ENCODE peak calls at places on chromosomes 11 and 22, in six cellular contexts. One of them, this sample, is unnamed.

GRCh38 chr11:119905162-119905561 is 176.2 kb upstream of the NECTIN1 start:
- DNase-seq in IMR-90: no peak
- DNase-seq in H9: no peak
- DNase-seq in neuronal stem cell: no peak
- DNase-seq in H1: no peak
- DNase-seq in mesendoderm: no peak
- DNase-seq in this sample: no peak

GRCh38 chr22:40429481-40429880 is 59.1 kb downstream of the SGSM3 start:
- DNase-seq in IMR-90: no peak
- DNase-seq in H9: no peak
- DNase-seq in neuronal stem cell: no peak
- DNase-seq in H1: no peak
- DNase-seq in mesendoderm: no peak
- DNase-seq in this sample: no peak

GRCh38 chr22:45688606-45689080 is 17.0 kb downstream of the ATXN10 start:
- DNase-seq in IMR-90: peak; percentile 90
- DNase-seq in H9: no peak
- DNase-seq in neuronal stem cell: no peak
- DNase-seq in H1: no peak
- DNase-seq in mesendoderm: no peak
- DNase-seq in this sample: peak; percentile 98

GRCh38 chr22:22109693-22110466 is 127.3 kb upstream of the TOP3B start:
- DNase-seq in IMR-90: no peak
- DNase-seq in H9: no peak
- DNase-seq in neuronal stem cell: no peak
- DNase-seq in H1: no peak
- DNase-seq in mesendoderm: peak; percentile 41
- DNase-seq in this sample: no peak

GRCh38 chr11:18522388-18522787 is 4.4 kb downstream of the TSG101 start:
- DNase-seq in IMR-90: no peak
- DNase-seq in H9: no peak
- DNase-seq in neuronal stem cell: no peak
- DNase-seq in H1: no peak
- DNase-seq in mesendoderm: peak; percentile 69
- DNase-seq in this sample: peak; percentile 67

GRCh38 chr22:32836286-32836859 is 34.9 kb downstream of the TIMP3 start:
- DNase-seq in IMR-90: peak; percentile 22
- DNase-seq in H9: no peak
- DNase-seq in neuronal stem cell: no peak
- DNase-seq in H1: no peak
- DNase-seq in mesendoderm: peak; percentile 36
- DNase-seq in this sample: no peak

GRCh38 chr11:113532697-113533424 is 57.7 kb upstream of the DRD2 start:
- DNase-seq in IMR-90: peak; percentile 71
- DNase-seq in H9: peak; percentile 77
- DNase-seq in neuronal stem cell: peak; percentile 72
- DNase-seq in H1: peak; percentile 91
- DNase-seq in mesendoderm: peak; percentile 78
- DNase-seq in this sample: peak; percentile 87

GRCh38 chr11:26017903-26018750 is 313.8 kb upstream of the ANO3 start:
- DNase-seq in IMR-90: no peak
- DNase-seq in H9: no peak
- DNase-seq in neuronal stem cell: no peak
- DNase-seq in H1: no peak
- DNase-seq in mesendoderm: no peak
- DNase-seq in this sample: no peak

GRCh38 chr22:29315286-29316195 is at the start of gene RASL10A:
- DNase-seq in IMR-90: no peak
- DNase-seq in H9: no peak
- DNase-seq in neuronal stem cell: no peak
- DNase-seq in H1: peak; percentile 69
- DNase-seq in mesendoderm: no peak
- DNase-seq in this sample: peak; percentile 16

GRCh38 chr11:3126207-3126865 is 38.8 kb downstream of the OSBPL5 start:
- DNase-seq in IMR-90: no peak
- DNase-seq in H9: no peak
- DNase-seq in neuronal stem cell: no peak
- DNase-seq in H1: no peak
- DNase-seq in mesendoderm: no peak
- DNase-seq in this sample: no peak

GRCh38 chr22:37762389-37762836 is 45.3 kb upstream of the GCAT start:
- DNase-seq in IMR-90: no peak
- DNase-seq in H9: no peak
- DNase-seq in neuronal stem cell: no peak
- DNase-seq in H1: no peak
- DNase-seq in mesendoderm: no peak
- DNase-seq in this sample: peak; percentile 42

GRCh38 chr22:40679249-40679963 is at the start of gene MCHR1:
- DNase-seq in IMR-90: peak; percentile 14
- DNase-seq in H9: no peak
- DNase-seq in neuronal stem cell: no peak
- DNase-seq in H1: no peak
- DNase-seq in mesendoderm: no peak
- DNase-seq in this sample: no peak

GRCh38 chr11:118570787-118571186 is 1.4 kb upstream of the ARCN1 start:
- DNase-seq in IMR-90: no peak
- DNase-seq in H9: no peak
- DNase-seq in neuronal stem cell: no peak
- DNase-seq in H1: no peak
- DNase-seq in mesendoderm: no peak
- DNase-seq in this sample: no peak

GRCh38 chr11:118569670-118570069 is 2.5 kb upstream of the ARCN1 start:
- DNase-seq in IMR-90: no peak
- DNase-seq in H9: no peak
- DNase-seq in neuronal stem cell: no peak
- DNase-seq in H1: no peak
- DNase-seq in mesendoderm: no peak
- DNase-seq in this sample: peak; percentile 62

GRCh38 chr11:118574636-118575035 is 2.4 kb downstream of the ARCN1 start:
- DNase-seq in IMR-90: no peak
- DNase-seq in H9: no peak
- DNase-seq in neuronal stem cell: no peak
- DNase-seq in H1: no peak
- DNase-seq in mesendoderm: no peak
- DNase-seq in this sample: peak; percentile 13

GRCh38 chr11:118572914-118573550 is 823 bp downstream of the ARCN1 start:
- DNase-seq in IMR-90: peak; percentile 75
- DNase-seq in H9: no peak
- DNase-seq in neuronal stem cell: peak; percentile 11
- DNase-seq in H1: no peak
- DNase-seq in mesendoderm: peak; percentile 48
- DNase-seq in this sample: peak; percentile 23

DNA sequence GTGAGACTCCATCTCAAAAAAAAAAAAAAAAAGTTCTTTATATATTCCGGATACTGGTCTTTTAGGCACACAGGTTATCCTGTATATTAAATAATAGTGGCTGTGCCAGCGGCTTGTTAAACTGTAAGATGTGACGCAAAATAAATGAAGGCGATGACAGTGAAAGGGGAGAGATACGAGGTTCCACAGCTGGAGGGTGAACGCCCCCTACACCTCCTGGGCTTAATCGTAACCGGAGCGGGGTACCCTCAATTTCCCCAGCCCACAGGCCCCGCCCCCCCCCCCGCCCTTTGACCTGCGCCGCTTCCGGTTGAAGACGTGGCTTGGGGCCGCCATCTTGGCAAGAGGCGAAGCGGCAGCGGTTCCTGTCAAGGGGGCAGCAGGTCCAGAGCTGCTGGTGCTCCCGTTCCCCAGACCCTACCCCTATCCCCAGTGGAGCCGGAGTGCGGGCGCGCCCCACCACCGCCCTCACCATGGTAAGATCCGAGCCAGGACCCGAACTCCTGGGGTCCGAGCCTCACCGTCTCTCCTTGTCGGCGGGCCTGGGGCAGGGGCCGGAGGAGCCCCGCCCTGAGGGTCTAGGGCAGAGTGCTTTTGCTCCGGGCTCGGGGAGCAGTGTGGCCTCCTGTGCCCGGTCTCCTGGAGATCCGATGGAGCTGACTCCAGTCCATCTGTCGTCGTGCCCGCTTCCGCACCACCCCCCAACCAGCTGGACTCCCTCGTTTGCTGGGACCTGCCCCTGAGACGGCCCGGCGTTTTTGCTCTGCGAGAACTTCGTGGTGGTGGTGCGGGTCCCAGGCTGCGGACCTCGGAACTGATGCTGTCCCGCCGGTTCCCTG is at the start of gene ARCN1:
- DNase-seq in IMR-90: peak; percentile 73
- DNase-seq in H9: peak; percentile 91
- DNase-seq in neuronal stem cell: peak; percentile 79
- DNase-seq in H1: peak; percentile 77
- DNase-seq in mesendoderm: peak; percentile 91
- DNase-seq in this sample: peak; percentile 72
- H2BK120ac ChIP-seq in IMR-90: peak within 1 kb of the TSS; percentile 78
- H2BK120ac ChIP-seq in H9: no peak within 1 kb of the TSS
- H2BK120ac ChIP-seq in neuronal stem cell: no peak within 1 kb of the TSS
- H2BK120ac ChIP-seq in H1: no peak within 1 kb of the TSS
- H2BK120ac ChIP-seq in mesendoderm: no peak within 1 kb of the TSS
- H2BK120ac ChIP-seq in this sample: peak within 1 kb of the TSS; percentile 94

GRCh38 chr11:65204646-65205601 is 23.2 kb downstream of the CAPN1 start:
- DNase-seq in IMR-90: peak; percentile 13
- DNase-seq in H9: peak; percentile 92
- DNase-seq in neuronal stem cell: peak; percentile 73
- DNase-seq in H1: peak; percentile 95
- DNase-seq in mesendoderm: peak; percentile 92
- DNase-seq in this sample: no peak
- H4K8ac ChIP-seq in IMR-90: no peak overlapping the region
- H4K8ac ChIP-seq in H9: no peak overlapping the region
- H4K8ac ChIP-seq in neuronal stem cell: no peak overlapping the region
- H4K8ac ChIP-seq in H1: peak overlapping the region; percentile 52
- H4K8ac ChIP-seq in mesendoderm: no peak overlapping the region
- H4K8ac ChIP-seq in this sample: no peak overlapping the region

GRCh38 chr22:39232806-39233735 is 11.7 kb downstream of the PDGFB start:
- DNase-seq in IMR-90: no peak
- DNase-seq in H9: no peak
- DNase-seq in neuronal stem cell: no peak
- DNase-seq in H1: no peak
- DNase-seq in mesendoderm: no peak
- DNase-seq in this sample: no peak
- H2BK120ac ChIP-seq in IMR-90: no peak overlapping the region
- H2BK120ac ChIP-seq in H9: no peak overlapping the region
- H2BK120ac ChIP-seq in neuronal stem cell: peak overlapping the region; percentile 94
- H2BK120ac ChIP-seq in H1: no peak overlapping the region
- H2BK120ac ChIP-seq in mesendoderm: no peak overlapping the region
- H2BK120ac ChIP-seq in this sample: peak overlapping the region; percentile 56

DNA sequence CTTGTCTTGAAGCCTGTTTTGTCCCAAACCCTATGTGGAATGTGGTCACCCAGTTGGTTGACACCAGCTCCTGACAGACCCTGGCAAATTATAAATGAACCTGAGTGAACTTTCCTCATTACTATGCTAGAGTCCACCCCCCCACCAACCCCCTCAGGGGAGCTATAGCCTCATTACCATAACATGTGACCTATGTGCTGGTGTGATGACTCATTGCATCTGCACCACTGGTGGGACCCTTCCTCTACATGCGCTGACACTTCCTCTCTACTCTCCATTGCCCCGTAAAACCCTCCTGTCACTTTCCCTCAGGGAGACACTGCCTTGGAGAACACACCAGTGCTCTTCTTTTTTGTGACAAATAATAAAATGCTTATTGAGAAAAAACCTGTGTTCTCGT is 105.0 kb upstream of the SESN3 start:
- DNase-seq in IMR-90: no peak
- DNase-seq in H9: no peak
- DNase-seq in neuronal stem cell: no peak
- DNase-seq in H1: no peak
- DNase-seq in mesendoderm: peak; percentile 81
- DNase-seq in this sample: no peak
- H4K8ac ChIP-seq in IMR-90: no peak overlapping the region
- H4K8ac ChIP-seq in H9: no peak overlapping the region
- H4K8ac ChIP-seq in neuronal stem cell: no peak overlapping the region
- H4K8ac ChIP-seq in H1: no peak overlapping the region
- H4K8ac ChIP-seq in mesendoderm: no peak overlapping the region
- H4K8ac ChIP-seq in this sample: no peak overlapping the region

DNA sequence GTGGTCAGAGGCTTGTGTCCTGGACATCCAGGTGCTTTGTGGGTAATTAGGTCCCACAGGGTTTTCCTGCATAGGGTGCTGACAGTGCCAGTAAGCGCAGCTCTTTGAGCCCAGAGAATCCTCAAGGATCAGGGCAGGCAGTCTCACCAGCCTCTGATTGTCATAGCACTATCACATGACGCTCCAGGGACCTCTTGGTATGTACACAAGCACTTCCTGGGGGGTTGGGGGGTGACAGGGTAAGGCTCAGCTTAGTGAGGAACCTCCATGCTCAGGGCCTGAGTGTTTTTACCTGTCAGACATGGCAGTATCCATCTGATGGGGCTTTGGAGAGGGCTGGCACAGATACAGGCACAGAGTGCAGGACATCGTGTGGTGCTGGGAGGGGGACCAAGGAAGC is 27.9 kb upstream of the SUSD2 start:
- DNase-seq in IMR-90: peak; percentile 69
- DNase-seq in H9: no peak
- DNase-seq in neuronal stem cell: no peak
- DNase-seq in H1: no peak
- DNase-seq in mesendoderm: no peak
- DNase-seq in this sample: no peak
- H2BK120ac ChIP-seq in IMR-90: peak overlapping the region; percentile 99
- H2BK120ac ChIP-seq in H9: no peak overlapping the region
- H2BK120ac ChIP-seq in neuronal stem cell: no peak overlapping the region
- H2BK120ac ChIP-seq in H1: no peak overlapping the region
- H2BK120ac ChIP-seq in mesendoderm: no peak overlapping the region
- H2BK120ac ChIP-seq in this sample: no peak overlapping the region

GRCh38 chr11:76857776-76858461 is 2.8 kb upstream of the ACER3 start:
- DNase-seq in IMR-90: no peak
- DNase-seq in H9: no peak
- DNase-seq in neuronal stem cell: no peak
- DNase-seq in H1: no peak
- DNase-seq in mesendoderm: no peak
- DNase-seq in this sample: no peak
- H4K8ac ChIP-seq in IMR-90: no peak overlapping the region
- H4K8ac ChIP-seq in H9: no peak overlapping the region
- H4K8ac ChIP-seq in neuronal stem cell: no peak overlapping the region
- H4K8ac ChIP-seq in H1: no peak overlapping the region
- H4K8ac ChIP-seq in mesendoderm: no peak overlapping the region
- H4K8ac ChIP-seq in this sample: no peak overlapping the region

GRCh38 chr11:67289226-67289650 is at the start of gene ANKRD13D:
- DNase-seq in IMR-90: no peak
- DNase-seq in H9: no peak
- DNase-seq in neuronal stem cell: no peak
- DNase-seq in H1: no peak
- DNase-seq in mesendoderm: no peak
- DNase-seq in this sample: peak; percentile 73

GRCh38 chr11:67286621-67287333 is 2.3 kb upstream of the ANKRD13D start:
- DNase-seq in IMR-90: no peak
- DNase-seq in H9: no peak
- DNase-seq in neuronal stem cell: no peak
- DNase-seq in H1: no peak
- DNase-seq in mesendoderm: no peak
- DNase-seq in this sample: no peak

GRCh38 chr11:67288452-67289225 is 464 bp upstream of the ANKRD13D start:
- DNase-seq in IMR-90: peak; percentile 88
- DNase-seq in H9: peak; percentile 88
- DNase-seq in neuronal stem cell: peak; percentile 87
- DNase-seq in H1: peak; percentile 91
- DNase-seq in mesendoderm: peak; percentile 90
- DNase-seq in this sample: peak; percentile 73

GRCh38 chr11:67287355-67288197 is 1.5 kb upstream of the ANKRD13D start:
- DNase-seq in IMR-90: no peak
- DNase-seq in H9: no peak
- DNase-seq in neuronal stem cell: no peak
- DNase-seq in H1: no peak
- DNase-seq in mesendoderm: no peak
- DNase-seq in this sample: no peak

DNA sequence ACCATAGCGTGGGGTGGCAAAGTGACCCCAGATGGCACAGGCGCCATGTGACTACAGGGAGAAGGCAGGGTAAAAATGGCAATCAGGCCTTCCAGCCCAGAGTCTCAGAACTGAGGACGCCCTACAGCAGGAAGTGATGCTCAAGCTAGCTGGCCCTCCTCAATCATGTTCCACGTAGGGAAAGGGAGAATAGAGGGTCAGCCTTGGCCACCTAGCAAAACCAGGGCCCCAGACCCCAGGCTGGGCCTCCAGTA is 978 bp upstream of the ANKRD13D start:
- DNase-seq in IMR-90: no peak
- DNase-seq in H9: no peak
- DNase-seq in neuronal stem cell: no peak
- DNase-seq in H1: no peak
- DNase-seq in mesendoderm: no peak
- DNase-seq in this sample: no peak
- H2BK120ac ChIP-seq in IMR-90: peak overlapping the region; percentile 58
- H2BK120ac ChIP-seq in H9: no peak overlapping the region
- H2BK120ac ChIP-seq in neuronal stem cell: peak overlapping the region; percentile 94
- H2BK120ac ChIP-seq in H1: no peak overlapping the region
- H2BK120ac ChIP-seq in mesendoderm: no peak overlapping the region
- H2BK120ac ChIP-seq in this sample: peak overlapping the region; percentile 15

This sample was measured in trophoblast cell.